ENCODE peak calls at places on chromosomes 1 and 21, in four cellular contexts. S, F, Z and A are unnamed samples.

GRCh38 chr1:225539069-225539468 is 111.2 kb upstream of the LBR start:
- DNase-seq in S (no peak), F (no peak), Z (no peak), A (no peak)

GRCh38 chr1:59543211-59543668 is 246.3 kb downstream of the FGGY start:
- DNase-seq in S (no peak), F (no peak), Z (no peak), A (no peak)

GRCh38 chr1:41368801-41369200 is 7.6 kb downstream of the FOXO6 start:
- DNase-seq in S (no peak), F (no peak), Z (no peak), A (no peak)

GRCh38 chr1:180098242-180098995 is 56.2 kb upstream of the QSOX1 start:
- DNase-seq in S (peak), F (no peak), Z (no peak), A (no peak)

GRCh38 chr21:38039369-38039768 is 123.1 kb upstream of the KCNJ6 start:
- DNase-seq in S (no peak), F (no peak), Z (no peak), A (peak)

GRCh38 chr1:69485616-69486015 is 82.1 kb upstream of the LRRC7 start:
- DNase-seq in S (no peak), F (no peak), Z (no peak), A (no peak)

GRCh38 chr21:44687671-44688070 is 5.7 kb upstream of the KRTAP12-1 start:
- DNase-seq in S (no peak), F (no peak), Z (no peak), A (no peak)

GRCh38 chr1:215188302-215188950 is 105.9 kb downstream of the KCNK2 start:
- DNase-seq in S (no peak), F (no peak), Z (no peak), A (no peak)

GRCh38 chr1:29506678-29507225 is 270.4 kb downstream of the PTPRU start:
- DNase-seq in S (no peak), F (no peak), Z (no peak), A (no peak)

GRCh38 chr1:209756608-209757445 is 974 bp downstream of the TRAF3IP3 start:
- DNase-seq in S (no peak), F (peak), Z (peak), A (no peak)

GRCh38 chr1:215566556-215567490 is at the start of gene KCTD3:
- DNase-seq in S (peak), F (peak), Z (peak), A (peak)

GRCh38 chr21:28396421-28396820 is 596.3 kb downstream of the LTN1 start:
- DNase-seq in S (no peak), F (no peak), Z (no peak), A (no peak)

GRCh38 chr1:77994117-77994516 is 10.6 kb upstream of the DNAJB4 start:
- DNase-seq in S (no peak), F (no peak), Z (no peak), A (no peak)